ENCODE peak calls at places on chromosomes 3 and 15, in seven cellular contexts. V, M, U, O, N, D and W are unnamed samples.

GRCh38 chr3:184776916-184777315 is 35.0 kb upstream of the VPS8 start:
- DNase-seq in N (no peak), V (no peak), O (no peak), D (no peak), M (no peak), U (no peak), W (no peak)

GRCh38 chr3:183555541-183556081 is at the start of gene KLHL6:
- DNase-seq in N (peak; percentile 46), V (no peak), M (no peak), U (no peak), D (no peak), O (peak; percentile 43), W (no peak)

GRCh38 chr3:165742351-165742750 is 94.9 kb downstream of the BCHE start:
- DNase-seq in U (no peak), O (no peak), M (no peak), N (no peak), D (no peak), V (no peak), W (peak; percentile 82)

GRCh38 chr15:26028086-26028740 is 165.1 kb upstream of the ATP10A start:
- DNase-seq in N (no peak), V (no peak), U (no peak), D (no peak), M (no peak), O (no peak), W (no peak)

GRCh38 chr15:66170042-66170441 is 83.5 kb downstream of the MEGF11 start:
- DNase-seq in O (no peak), M (no peak), D (no peak), U (no peak), N (no peak), V (no peak), W (no peak)

GRCh38 chr3:15339786-15340215 is 7.4 kb upstream of the SH3BP5 start:
- DNase-seq in O (no peak), M (no peak), D (no peak), U (peak; percentile 85), N (no peak), V (no peak), W (no peak)

GRCh38 chr15:58065011-58065444 is 483 bp downstream of the ALDH1A2 start:
- DNase-seq in O (peak; percentile 20), U (no peak), D (no peak), M (no peak), N (no peak), V (no peak), W (no peak)

GRCh38 chr15:49239105-49239504 is 69.1 kb downstream of the GALK2 start:
- DNase-seq in V (no peak), O (no peak), N (no peak), M (no peak), U (no peak), D (no peak), W (no peak)

GRCh38 chr15:65361708-65362459 is 15.9 kb downstream of the IGDCC3 start:
- DNase-seq in M (no peak), N (no peak), O (no peak), U (no peak), D (no peak), V (no peak), W (no peak)

GRCh38 chr15:24957691-24958090 is 2.9 kb downstream of the SNRPN start:
- DNase-seq in N (no peak), D (no peak), U (no peak), V (no peak), O (no peak), M (no peak), W (no peak)

GRCh38 chr3:187678869-187679268 is 8.7 kb upstream of the SST start:
- DNase-seq in V (peak; percentile 52), O (peak; percentile 32), M (peak; percentile 36), U (peak; percentile 71), N (no peak), D (no peak), W (no peak)

GRCh38 chr15:52651868-52652267 is 27.3 kb downstream of the ATOSA start:
- DNase-seq in M (peak; percentile 62), O (peak; percentile 68), U (peak; percentile 91), D (no peak), V (peak; percentile 1), N (no peak), W (peak; percentile 77)

GRCh38 chr3:169110633-169111032 is 552.9 kb downstream of the MECOM start:
- DNase-seq in U (no peak), O (no peak), V (no peak), D (no peak), M (no peak), N (no peak), W (no peak)

GRCh38 chr3:134651347-134652041 is 672 bp upstream of the KY start:
- DNase-seq in O (no peak), V (peak; percentile 23), M (no peak), U (no peak), N (no peak), D (no peak), W (no peak)